ENCODE peak calls at places on chromosomes 16 and 17, in six cellular contexts. R is GM12865, N is AG09309, D is upper lobe of left lung, I is H9, M is GM20000. E is an unnamed sample.

GRCh38 chr17:66684256-66684655 is 150.7 kb upstream of the CACNG5 start:
- DNase-seq in R (no peak), N (no peak), D (no peak), I (no peak), M (no peak), E (no peak)

GRCh38 chr16:69217433-69217832 is 30.5 kb downstream of the SNTB2 start:
- DNase-seq in R (no peak), N (no peak), D (no peak), I (no peak), M (no peak), E (no peak)

GRCh38 chr17:64531955-64532371 is 25.2 kb downstream of the CEP95 start:
- DNase-seq in R (no peak), N (peak; percentile 56), D (no peak), I (no peak), M (no peak), E (no peak)

GRCh38 chr16:28903344-28904042 is 21.5 kb downstream of the RABEP2 start:
- DNase-seq in R (no peak), N (no peak), D (peak; percentile 72), I (no peak), M (no peak), E (no peak)

GRCh38 chr16:81473066-81473488 is 28.5 kb downstream of the CMIP start:
- DNase-seq in R (no peak), N (no peak), D (peak; percentile 39), I (no peak), M (no peak), E (no peak)

GRCh38 chr17:83062818-83063671 is 16.4 kb upstream of the METRNL start:
- DNase-seq in R (no peak), N (no peak), D (peak; percentile 58), I (peak; percentile 28), M (no peak), E (no peak)

GRCh38 chr17:40190197-40191021 is 13.1 kb downstream of the RAPGEFL1 start:
- DNase-seq in R (peak; percentile 26), N (no peak), D (no peak), I (peak; percentile 91), M (peak; percentile 60), E (peak; percentile 45)

GRCh38 chr16:61210039-61210438 is 826.2 kb downstream of the CDH8 start:
- DNase-seq in R (no peak), N (no peak), D (no peak), I (no peak), M (no peak), E (no peak)

GRCh38 chr17:72383053-72383847 is 262.4 kb downstream of the SOX9 start:
- DNase-seq in R (no peak), N (no peak), D (peak; percentile 54), I (peak; percentile 85), M (no peak), E (no peak)

GRCh38 chr17:58332720-58333395 is 4.3 kb upstream of the TSPOAP1 start:
- DNase-seq in R (peak; percentile 85), N (no peak), D (peak; percentile 60), I (peak; percentile 30), M (no peak), E (no peak)

GRCh38 chr17:73722163-73722562 is 77.9 kb upstream of the SDK2 start:
- DNase-seq in R (peak; percentile 19), N (no peak), D (no peak), I (no peak), M (no peak), E (no peak)

GRCh38 chr17:28041844-28042656 is 427 bp upstream of the NLK start:
- DNase-seq in R (no peak), N (no peak), D (no peak), I (no peak), M (no peak), E (no peak)

GRCh38 chr17:47999612-48000011 is 28.7 kb downstream of the CDK5RAP3 start:
- DNase-seq in R (no peak), N (peak; percentile 64), D (no peak), I (no peak), M (no peak), E (no peak)

GRCh38 chr17:3970668-3971067 is 6.4 kb upstream of the ATP2A3 start:
- DNase-seq in R (no peak), N (no peak), D (no peak), I (no peak), M (no peak), E (no peak)

GRCh38 chr16:24253192-24253591 is 2.9 kb upstream of the CACNG3 start:
- DNase-seq in R (peak; percentile 73), N (no peak), D (no peak), I (peak; percentile 68), M (peak; percentile 75), E (peak; percentile 71)

GRCh38 chr17:45293413-45294211 is 23.2 kb downstream of the MAP3K14 start:
- DNase-seq in R (peak; percentile 64), N (peak; percentile 75), D (no peak), I (peak; percentile 73), M (no peak), E (no peak)

GRCh38 chr17:80063815-80064585 is 27.6 kb downstream of the CCDC40 start:
- DNase-seq in R (peak; percentile 5), N (no peak), D (peak; percentile 83), I (no peak), M (no peak), E (no peak)

GRCh38 chr17:74429604-74430384 is 2.1 kb upstream of the GPRC5C start:
- DNase-seq in R (no peak), N (no peak), D (peak; percentile 46), I (peak; percentile 58), M (no peak), E (no peak)

GRCh38 chr17:38628441-38628840 is 22.7 kb upstream of the SRCIN1 start:
- DNase-seq in R (peak; percentile 37), N (no peak), D (no peak), I (peak; percentile 84), M (peak; percentile 4), E (no peak)

GRCh38 chr17:27532269-27533067 is 76.2 kb downstream of the KSR1 start:
- DNase-seq in R (no peak), N (no peak), D (no peak), I (no peak), M (no peak), E (no peak)

GRCh38 chr17:50310455-50311111 is 35.3 kb upstream of the XYLT2 start:
- DNase-seq in R (no peak), N (no peak), D (no peak), I (peak; percentile 56), M (no peak), E (no peak)

GRCh38 chr17:80931421-80932265 is 60.0 kb upstream of the CHMP6 start:
- DNase-seq in R (no peak), N (peak; percentile 54), D (no peak), I (peak; percentile 73), M (no peak), E (no peak)

GRCh38 chr17:30366536-30366935 is 12.2 kb upstream of the CPD start:
- DNase-seq in R (no peak), N (no peak), D (no peak), I (no peak), M (no peak), E (no peak)

GRCh38 chr16:1494711-1495110 is 1.6 kb downstream of the TELO2 start:
- DNase-seq in R (no peak), N (no peak), D (no peak), I (no peak), M (no peak), E (no peak)

GRCh38 chr16:79845006-79845733 is 244.6 kb upstream of the MAF start:
- DNase-seq in R (peak; percentile 77), N (no peak), D (no peak), I (no peak), M (peak; percentile 29), E (peak; percentile 52)

GRCh38 chr16:87680272-87680644 is 78.0 kb downstream of the JPH3 start:
- DNase-seq in R (no peak), N (no peak), D (no peak), I (no peak), M (no peak), E (no peak)

GRCh38 chr16:87679593-87680271 is 77.4 kb downstream of the JPH3 start:
- DNase-seq in R (no peak), N (no peak), D (peak; percentile 69), I (no peak), M (no peak), E (no peak)

GRCh38 chr16:87677830-87678229 is 75.5 kb downstream of the JPH3 start:
- DNase-seq in R (no peak), N (no peak), D (no peak), I (no peak), M (no peak), E (no peak)

GRCh38 chr16:87681990-87682570 is 79.8 kb downstream of the JPH3 start:
- DNase-seq in R (peak; percentile 45), N (peak; percentile 31), D (no peak), I (peak; percentile 74), M (peak; percentile 65), E (no peak)

DNA sequence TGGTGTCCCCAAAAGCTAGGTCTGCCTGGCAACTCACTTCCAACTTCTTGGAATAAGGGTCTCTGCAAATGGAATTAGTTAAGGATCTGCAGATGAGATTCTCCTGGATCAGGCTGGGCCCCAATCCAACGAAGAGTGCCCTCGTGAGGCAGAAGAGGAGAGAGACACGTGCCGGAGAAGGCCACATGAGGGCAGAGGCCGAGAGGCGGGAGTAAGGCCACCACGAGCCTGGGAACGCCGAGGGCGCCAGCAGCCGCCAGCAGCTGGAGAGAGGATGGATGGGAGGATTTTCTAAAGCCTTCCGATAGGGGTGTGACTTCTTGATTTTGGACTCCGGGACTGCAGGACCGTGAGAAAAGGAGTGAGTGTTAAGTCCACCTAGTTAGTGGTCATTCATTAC is 76.3 kb downstream of the JPH3 start:
- DNase-seq in R (no peak), N (no peak), D (no peak), I (no peak), M (no peak), E (no peak)
- TF ChIP-seq CTCF in R (no peak), N (no peak), D (no peak), I (no peak), M (no peak), E (no peak)

GRCh38 chr17:43916385-43916784 is 9.0 kb upstream of the MPP2 start:
- DNase-seq in R (no peak), N (no peak), D (no peak), I (no peak), M (no peak), E (no peak)
- TF ChIP-seq CTCF in R (no peak), N (no peak), D (no peak), I (peak; percentile 21), M (no peak), E (no peak)

GRCh38 chr17:46917516-46917915 is 5.4 kb upstream of the GOSR2 start:
- DNase-seq in R (no peak), N (no peak), D (no peak), I (no peak), M (no peak), E (no peak)

GRCh38 chr17:46925185-46925858 is 2.4 kb downstream of the GOSR2 start:
- DNase-seq in R (no peak), N (no peak), D (no peak), I (no peak), M (no peak), E (no peak)

GRCh38 chr17:46928472-46929261 is 5.7 kb downstream of the GOSR2 start:
- DNase-seq in R (no peak), N (no peak), D (no peak), I (no peak), M (no peak), E (no peak)

GRCh38 chr17:46922487-46922803 is 515 bp upstream of the GOSR2 start:
- DNase-seq in R (no peak), N (no peak), D (no peak), I (no peak), M (no peak), E (no peak)

GRCh38 chr17:46922804-46923635 is at the start of gene GOSR2:
- DNase-seq in R (peak; percentile 94), N (peak; percentile 46), D (peak; percentile 95), I (peak; percentile 95), M (peak; percentile 92), E (peak; percentile 95)
- TF ChIP-seq CTCF in R (no peak), N (no peak), D (peak; percentile 36), I (no peak), M (no peak), E (no peak)

GRCh38 chr16:72927199-72928088 is 120.5 kb downstream of the ZFHX3 start:
- DNase-seq in R (no peak), N (peak; percentile 90), D (peak; percentile 85), I (no peak), M (no peak), E (no peak)
- TF ChIP-seq CTCF in R (no peak), N (peak; percentile 2), D (no peak), I (no peak), M (no peak), E (no peak)